ENCODE peak calls at places on chromosomes 3 and 15, in ten cellular contexts. D, S, H, F, Z, A, P, K, B and M are unnamed samples.

GRCh38 chr3:45537596-45537959 is 57.0 kb upstream of the LIMD1 start:
- DNase-seq in K (no peak), A (no peak), B (no peak), D (peak; percentile 34), H (no peak), Z (no peak), F (no peak), P (no peak), S (no peak), M (no peak)

GRCh38 chr3:12553921-12554391 is 2.9 kb upstream of the MKRN2 start:
- DNase-seq in Z (no peak), K (no peak), A (peak; percentile 18), D (no peak), P (peak; percentile 32), B (no peak), F (no peak), H (peak; percentile 22), S (peak; percentile 26), M (no peak)

GRCh38 chr15:50083424-50084025 is 35.5 kb downstream of the ATP8B4 start:
- DNase-seq in B (no peak), A (no peak), F (no peak), H (no peak), K (no peak), Z (no peak), S (no peak), D (no peak), P (no peak), M (no peak)

GRCh38 chr3:10373686-10374261 is 52.9 kb upstream of the SEC13 start:
- DNase-seq in H (no peak), B (no peak), K (no peak), D (peak; percentile 10), A (peak; percentile 57), S (peak; percentile 20), P (peak; percentile 37), Z (no peak), F (no peak), M (no peak)

GRCh38 chr3:197353867-197354180 is 55.4 kb upstream of the DLG1 start:
- DNase-seq in A (no peak), P (no peak), K (no peak), D (no peak), S (no peak), F (no peak), Z (no peak), H (no peak), B (no peak), M (no peak)

GRCh38 chr3:155785662-155786295 is 20.3 kb downstream of the C3orf33 start:
- DNase-seq in D (no peak), S (no peak), Z (no peak), H (no peak), K (no peak), P (no peak), B (no peak), F (no peak), A (no peak), M (no peak)

GRCh38 chr3:146921693-146922092 is 316.5 kb upstream of the PLSCR5 start:
- DNase-seq in D (no peak), P (no peak), Z (no peak), B (no peak), S (no peak), A (no peak), K (no peak), F (no peak), H (no peak), M (no peak)

GRCh38 chr3:10170915-10171478 is 6.3 kb downstream of the IRAK2 start:
- DNase-seq in P (no peak), Z (no peak), D (no peak), K (no peak), B (no peak), H (no peak), A (peak; percentile 17), S (no peak), F (no peak), M (no peak)

GRCh38 chr3:95460274-95460673 is 1354.1 kb upstream of the EPHA6 start:
- DNase-seq in Z (no peak), H (peak; percentile 14), K (no peak), F (no peak), S (no peak), B (no peak), A (no peak), D (no peak), P (no peak), M (no peak)

GRCh38 chr3:190325923-190326322 is 3.7 kb upstream of the CLDN1 start:
- DNase-seq in K (no peak), Z (no peak), H (no peak), A (peak; percentile 64), D (no peak), B (no peak), S (peak; percentile 74), P (no peak), F (no peak), M (no peak)

GRCh38 chr15:68054658-68055223 is 626 bp downstream of the PIAS1 start:
- DNase-seq in K (peak; percentile 81), H (peak; percentile 51), D (peak; percentile 86), A (peak; percentile 3), Z (peak; percentile 78), P (no peak), S (peak; percentile 30), B (peak; percentile 14), F (peak; percentile 30), M (no peak)

GRCh38 chr3:29430558-29430971 is 149.7 kb downstream of the RBMS3 start:
- DNase-seq in A (peak; percentile 78), S (no peak), D (peak; percentile 31), Z (no peak), P (peak; percentile 26), H (no peak), F (no peak), K (no peak), B (no peak), M (no peak)

GRCh38 chr15:40357723-40358491 is at the start of gene DISP2:
- DNase-seq in Z (peak; percentile 91), P (peak; percentile 84), S (peak; percentile 71), B (peak; percentile 88), H (peak; percentile 78), A (peak; percentile 30), K (peak; percentile 85), D (peak; percentile 87), F (peak; percentile 80), M (peak; percentile 83)

GRCh38 chr3:124923833-124924232 is 10.7 kb downstream of the MUC13 start:
- DNase-seq in S (no peak), H (no peak), A (no peak), Z (no peak), B (no peak), F (no peak), D (no peak), P (no peak), K (no peak), M (no peak)

DNA sequence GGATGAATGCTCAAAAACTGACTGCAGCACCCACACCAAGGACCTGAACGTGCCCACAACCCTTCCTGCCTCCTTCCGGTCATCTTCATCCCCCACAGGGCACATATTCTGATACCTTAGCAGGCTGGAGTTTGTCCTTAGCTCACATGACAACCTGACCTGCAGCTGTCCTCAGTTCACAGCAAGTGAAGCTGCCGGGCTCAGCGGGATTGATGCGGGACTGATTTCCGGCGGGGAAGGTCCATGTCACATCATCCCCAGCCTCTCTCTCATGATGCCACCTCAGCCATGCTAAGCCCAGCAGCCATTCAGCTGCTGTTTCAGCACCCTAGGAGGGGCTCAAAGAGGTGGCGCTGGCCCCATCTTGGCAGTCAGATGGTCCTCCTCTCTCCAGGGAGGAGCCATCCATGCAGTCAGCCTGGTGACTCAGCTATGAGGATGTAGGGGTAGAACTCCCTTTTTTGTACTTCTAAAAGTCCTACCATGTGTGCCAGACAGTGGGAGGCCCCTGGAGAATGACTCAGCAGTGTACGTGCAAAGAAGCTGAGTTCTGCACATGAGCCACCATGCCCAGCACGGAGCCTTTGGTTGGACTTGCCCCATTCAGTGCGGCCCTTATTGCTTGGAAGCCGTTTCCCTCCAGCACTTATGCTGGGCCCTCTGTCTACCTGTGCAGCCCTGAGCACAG is 9.5 kb downstream of the CA12 start:
- DNase-seq in B (no peak), P (peak; percentile 89), D (no peak), S (peak; percentile 97), H (peak; percentile 81), A (peak; percentile 96), Z (peak; percentile 90), F (no peak), K (peak; percentile 86), M (no peak)
- H3K27ac ChIP-seq in B (no peak overlapping the region), P (peak overlapping the region; percentile 87), D (no peak overlapping the region), S (peak overlapping the region; percentile 73), H (peak overlapping the region; percentile 76), A (peak overlapping the region; percentile 78), Z (peak overlapping the region; percentile 55), F (no peak overlapping the region), K (peak overlapping the region; percentile 97), M (peak overlapping the region; percentile 81)

GRCh38 chr3:36124118-36124796 is 256.0 kb upstream of the STAC start:
- DNase-seq in B (no peak), A (peak; percentile 63), S (peak; percentile 65), P (peak; percentile 89), K (no peak), F (no peak), Z (no peak), D (peak; percentile 85), H (no peak), M (no peak)
- H3K27ac ChIP-seq in B (no peak overlapping the region), A (no peak overlapping the region), S (no peak overlapping the region), P (no peak overlapping the region), K (no peak overlapping the region), F (no peak overlapping the region), Z (no peak overlapping the region), D (no peak overlapping the region), H (no peak overlapping the region), M (no peak overlapping the region)

DNA sequence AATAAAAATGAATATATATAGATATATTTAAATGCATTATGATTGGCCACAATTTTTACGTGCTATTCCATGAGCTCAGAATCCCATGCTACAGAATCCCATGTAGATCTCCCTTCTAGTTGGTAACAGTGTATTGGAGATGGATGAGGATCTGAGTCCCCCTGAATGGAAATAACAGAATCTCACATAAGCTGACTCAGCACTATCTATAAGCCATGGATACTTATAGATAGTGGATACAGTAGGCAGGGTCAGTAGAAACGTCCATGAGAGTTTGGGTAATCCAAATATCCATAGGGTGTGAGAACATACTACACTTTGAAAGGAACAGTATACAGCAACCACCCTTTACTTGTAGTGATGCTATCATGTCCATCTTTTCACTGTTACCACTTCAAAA is 375.4 kb downstream of the EPHA6 start:
- DNase-seq in H (no peak), S (no peak), Z (no peak), D (no peak), A (no peak), B (no peak), P (no peak), F (no peak), K (no peak), M (no peak)
- H3K27ac ChIP-seq in H (no peak overlapping the region), S (no peak overlapping the region), Z (no peak overlapping the region), D (no peak overlapping the region), A (no peak overlapping the region), B (no peak overlapping the region), P (no peak overlapping the region), F (no peak overlapping the region), K (no peak overlapping the region), M (no peak overlapping the region)

DNA sequence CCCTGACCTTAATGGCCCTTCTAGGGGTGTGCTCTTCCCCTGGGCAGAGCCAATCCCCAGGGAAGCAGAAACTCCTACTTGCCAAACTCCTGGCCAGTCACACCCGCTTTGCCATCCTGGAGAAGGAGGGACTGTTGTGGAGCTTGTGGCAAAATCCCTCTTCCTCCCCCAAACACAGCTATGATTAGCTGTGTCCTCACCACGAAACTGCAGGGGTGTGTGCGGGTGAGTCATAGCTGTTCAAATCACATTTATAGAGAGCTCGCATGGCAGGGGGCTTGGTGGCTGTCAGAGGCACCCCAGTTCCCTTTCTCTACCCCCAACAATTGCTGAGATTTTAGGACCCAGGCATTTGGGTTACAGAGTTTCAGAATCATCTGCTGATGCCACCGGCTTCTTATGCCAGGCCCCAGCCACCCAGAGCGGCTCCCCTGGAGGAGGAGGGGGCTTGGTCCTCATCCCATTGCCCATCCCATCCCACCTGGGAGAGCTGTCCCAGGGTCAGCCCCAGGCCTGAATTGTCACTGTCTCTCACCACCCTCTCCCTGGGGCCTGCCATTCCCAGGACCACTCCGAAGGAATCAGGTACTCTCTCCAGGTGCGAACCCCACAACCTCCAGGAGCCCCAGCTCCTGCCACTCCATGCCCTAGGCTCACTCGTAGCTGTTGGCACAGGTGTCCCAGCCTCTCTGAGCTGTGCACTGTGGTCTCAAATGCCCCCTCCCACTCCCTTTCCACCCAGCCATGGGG is 28.8 kb upstream of the MAGEF1 start:
- DNase-seq in A (peak; percentile 56), Z (peak; percentile 46), S (peak; percentile 99), K (peak; percentile 58), H (peak; percentile 6), F (no peak), P (peak; percentile 80), B (no peak), D (no peak), M (peak; percentile 36)
- H3K27ac ChIP-seq in A (no peak overlapping the region), Z (no peak overlapping the region), S (peak overlapping the region; percentile 99), K (peak overlapping the region; percentile 85), H (no peak overlapping the region), F (no peak overlapping the region), P (no peak overlapping the region), B (no peak overlapping the region), D (no peak overlapping the region), M (peak overlapping the region; percentile 6)